ENCODE peak calls at places on chromosome 3, in six cellular contexts. M is fibroblast of the aortic adventitia, N is upper lobe of right lung, R is astrocyte of the cerebellum, X is colonic mucosa, J is GM12865. L is an unnamed sample.

GRCh38 chr3:108414007-108414406 is 96.4 kb downstream of the MYH15 start:
- DNase-seq in R (no peak), X (no peak), J (no peak), M (peak), N (no peak), L (no peak)

GRCh38 chr3:107772016-107772415 is 249.3 kb downstream of the BBX start:
- DNase-seq in N (no peak), X (no peak), J (no peak), M (peak), R (no peak), L (no peak)

GRCh38 chr3:54038391-54038790 is 84.0 kb upstream of the CACNA2D3 start:
- DNase-seq in R (no peak), M (no peak), X (no peak), N (no peak), J (no peak), L (no peak)

GRCh38 chr3:146470424-146470990 is 1.1 kb upstream of the PLSCR2 start:
- DNase-seq in N (no peak), R (no peak), X (peak), J (no peak), M (no peak), L (no peak)

GRCh38 chr3:29695201-29695904 is 414.5 kb downstream of the RBMS3 start:
- DNase-seq in X (no peak), M (peak), J (no peak), N (no peak), R (peak), L (no peak)

GRCh38 chr3:58630081-58630709 is 36.4 kb downstream of the FAM3D start:
- DNase-seq in M (peak), N (no peak), J (peak), X (peak), R (peak), L (peak)

GRCh38 chr3:37812497-37812896 is 49.2 kb upstream of the CTDSPL start:
- DNase-seq in R (no peak), M (peak), J (no peak), X (peak), N (no peak), L (no peak)

GRCh38 chr3:23800731-23801130 is 5.0 kb upstream of the UBE2E1 start:
- DNase-seq in R (no peak), N (no peak), M (peak), X (no peak), J (peak), L (peak)

GRCh38 chr3:159854500-159855124 is 134.0 kb upstream of the IL12A start:
- DNase-seq in M (peak), N (no peak), X (no peak), J (no peak), R (peak), L (no peak)

GRCh38 chr3:34001990-34002389 is 203.6 kb downstream of the PDCD6IP start:
- DNase-seq in R (no peak), M (peak), X (no peak), J (no peak), N (no peak), L (no peak)

GRCh38 chr3:29914861-29915524 is 634.1 kb downstream of the RBMS3 start:
- DNase-seq in R (peak), J (no peak), N (no peak), X (no peak), M (peak), L (no peak)

GRCh38 chr3:126548556-126549466 is 9.9 kb downstream of the C3orf22 start:
- DNase-seq in X (peak), N (peak), J (no peak), R (no peak), M (no peak), L (no peak)

GRCh38 chr3:72041531-72041930 is 256.6 kb upstream of the PROK2 start:
- DNase-seq in M (peak), X (no peak), J (no peak), N (no peak), R (no peak), L (no peak)

GRCh38 chr3:63351159-63352007 is 73.3 kb downstream of the SYNPR start:
- DNase-seq in X (peak), M (peak), N (no peak), J (peak), R (peak), L (peak)

GRCh38 chr3:150069158-150069536 is 98.5 kb upstream of the PFN2 start:
- DNase-seq in M (no peak), J (no peak), R (no peak), N (no peak), X (no peak), L (no peak)

GRCh38 chr3:116078561-116078960 is 366.7 kb downstream of the LSAMP start:
- DNase-seq in M (no peak), N (no peak), R (no peak), X (no peak), J (no peak), L (no peak)

GRCh38 chr3:77871436-77871835 is 831.5 kb downstream of the ROBO2 start:
- DNase-seq in X (no peak), M (no peak), N (no peak), J (no peak), R (no peak), L (no peak)

GRCh38 chr3:99925584-99925983 is 107.9 kb downstream of the CMSS1 start:
- DNase-seq in N (peak), M (peak), R (peak), J (no peak), X (peak), L (no peak)

GRCh38 chr3:182323126-182323727 is 470.1 kb upstream of the ATP11B start:
- DNase-seq in J (no peak), R (no peak), N (no peak), M (no peak), X (no peak), L (no peak)

GRCh38 chr3:62117903-62118548 is 255.3 kb downstream of the FEZF2 start:
- DNase-seq in M (no peak), J (no peak), R (no peak), X (no peak), N (no peak), L (no peak)

GRCh38 chr3:82506204-82506603 is 744.8 kb upstream of the GBE1 start:
- DNase-seq in M (no peak), J (no peak), N (peak), R (no peak), X (no peak), L (no peak)

GRCh38 chr3:150135321-150135721 is 164.6 kb upstream of the PFN2 start:
- DNase-seq in N (no peak), R (peak), X (no peak), J (no peak), M (peak), L (no peak)

GRCh38 chr3:121399820-121400219 is 146.0 kb downstream of the POLQ start:
- DNase-seq in N (no peak), M (no peak), R (no peak), J (no peak), X (no peak), L (no peak)

GRCh38 chr3:60756231-60756630 is 495.0 kb downstream of the FHIT start:
- DNase-seq in M (no peak), X (no peak), J (no peak), N (no peak), R (peak), L (no peak)

GRCh38 chr3:60752800-60753199 is 498.5 kb downstream of the FHIT start:
- DNase-seq in M (peak), X (no peak), J (no peak), N (no peak), R (no peak), L (no peak)

GRCh38 chr3:60754617-60755016 is 496.6 kb downstream of the FHIT start:
- DNase-seq in R (no peak), X (no peak), N (no peak), M (no peak), J (no peak), L (no peak)

GRCh38 chr3:60756636-60757035 is 494.6 kb downstream of the FHIT start:
- DNase-seq in X (no peak), J (no peak), N (no peak), M (no peak), R (peak), L (no peak)

GRCh38 chr3:60755094-60755493 is 496.2 kb downstream of the FHIT start:
- DNase-seq in R (no peak), N (no peak), J (peak), M (no peak), X (no peak), L (peak)
- TF ChIP-seq CTCF in R (no peak), N (no peak), J (peak), M (no peak), X (no peak), L (no peak)

GRCh38 chr3:124923833-124924232 is 10.7 kb downstream of the MUC13 start:
- DNase-seq in M (peak), X (no peak), R (no peak), N (no peak), J (no peak), L (no peak)
- TF ChIP-seq CTCF in M (peak), X (no peak), R (peak), N (peak), J (peak), L (no peak)

GRCh38 chr3:468172-468571 is 271.6 kb downstream of the CHL1 start:
- DNase-seq in N (no peak), M (no peak), J (peak), R (no peak), X (no peak), L (no peak)
- TF ChIP-seq CTCF in N (peak), M (no peak), J (peak), R (peak), X (no peak), L (peak)

GRCh38 chr3:151550025-151550618 is 89.3 kb upstream of the IGSF10 start:
- DNase-seq in R (no peak), J (no peak), M (peak), X (no peak), N (no peak), L (no peak)
- TF ChIP-seq CTCF in R (no peak), J (no peak), M (no peak), X (no peak), N (no peak), L (no peak)

GRCh38 chr3:36381311-36381956 is 1.1 kb downstream of the STAC start:
- DNase-seq in R (no peak), J (no peak), X (no peak), M (peak), N (no peak), L (no peak)
- TF ChIP-seq CTCF in R (no peak), J (no peak), X (no peak), M (no peak), N (no peak), L (no peak)

DNA sequence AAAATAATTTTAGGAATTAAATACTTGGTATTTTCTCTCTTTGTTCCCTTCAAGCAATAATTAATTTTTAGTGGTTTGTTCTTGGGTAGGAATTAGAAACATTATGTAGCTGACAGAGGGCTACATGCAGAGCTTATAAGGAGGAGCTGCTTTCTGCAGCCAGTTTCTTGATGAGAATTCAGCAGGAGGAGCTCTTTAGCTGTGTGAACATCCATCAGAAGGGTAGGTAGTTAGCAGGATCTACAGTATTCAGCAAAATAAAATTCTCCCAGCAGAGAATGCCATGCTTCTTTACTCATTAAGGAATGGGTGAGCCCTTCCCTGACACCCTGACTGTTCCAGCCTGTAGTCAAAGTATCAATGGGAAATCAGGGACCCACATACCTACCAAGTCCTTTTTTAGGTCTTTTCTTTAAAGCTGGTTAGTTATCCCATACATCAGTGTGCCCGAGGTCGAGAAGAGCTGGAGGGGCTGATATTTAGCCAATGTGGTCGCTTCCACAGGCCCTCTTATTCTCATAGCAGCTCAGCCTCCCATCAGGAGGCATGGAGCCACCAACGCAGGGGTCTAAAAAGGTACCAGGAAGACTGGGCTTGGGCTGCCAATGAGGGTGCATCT is 54.0 kb downstream of the KCNAB1 start:
- DNase-seq in X (no peak), N (no peak), J (peak), R (no peak), M (peak), L (no peak)
- TF ChIP-seq CTCF in X (no peak), N (no peak), J (peak), R (peak), M (peak), L (no peak)

DNA sequence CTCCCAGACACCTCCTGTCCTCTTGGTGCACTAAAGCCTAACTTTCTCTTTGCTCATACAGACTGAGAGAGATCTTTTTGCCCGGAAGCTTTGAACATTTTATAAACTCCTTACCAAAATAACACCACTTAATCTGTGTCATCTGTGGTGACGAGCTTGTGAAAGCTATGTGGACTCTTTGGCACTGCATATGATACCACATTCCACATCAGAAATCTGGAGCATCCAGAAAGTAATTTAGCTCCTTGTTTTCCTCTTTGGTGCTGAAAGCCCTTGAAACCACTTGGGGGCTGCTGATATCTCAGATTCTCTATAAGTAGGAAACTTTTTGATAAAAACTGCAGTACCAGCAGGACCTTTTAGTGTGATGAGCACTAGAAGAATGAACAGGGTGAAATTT is 128.3 kb downstream of the ALCAM start:
- DNase-seq in J (no peak), X (no peak), R (peak), N (no peak), M (no peak), L (no peak)
- TF ChIP-seq CTCF in J (no peak), X (no peak), R (peak), N (no peak), M (no peak), L (no peak)

DNA sequence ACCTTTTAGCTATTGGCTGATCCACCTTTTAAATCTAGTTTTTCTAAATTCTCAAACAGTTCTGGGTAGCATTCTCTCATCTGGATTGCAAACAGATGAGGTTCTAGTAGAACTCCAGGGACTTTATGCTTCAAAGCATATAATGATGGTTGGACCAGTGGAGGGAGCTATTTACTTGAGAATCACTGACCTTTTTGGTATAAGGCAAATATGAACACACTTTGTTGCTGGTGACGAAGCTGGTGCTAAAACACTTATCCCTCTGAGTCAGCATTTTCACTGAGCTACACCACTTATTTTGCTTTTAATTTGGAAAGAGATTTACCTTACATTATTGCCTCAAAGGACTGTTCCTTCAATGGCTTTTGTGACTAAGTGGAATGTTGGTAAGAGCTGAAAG is 58.6 kb upstream of the SLITRK3 start:
- DNase-seq in M (peak), N (no peak), X (no peak), R (no peak), J (peak), L (no peak)
- TF ChIP-seq CTCF in M (peak), N (no peak), X (no peak), R (no peak), J (peak), L (no peak)